ENCODE peak calls at places on chromosome 15, in five cellular contexts. D is tibial artery; S is Caco-2; I is amniotic stem cell; W is activated CD4-positive, alpha-beta T cell treated with anti-CD3 and anti-CD28 coated beads, Interleukin-2, amount 50 U/mL, for 48 hours. Z is an unnamed sample.

GRCh38 chr15:79028411-79028964 is 62.1 kb downstream of the RASGRF1 start:
- DNase-seq in D (no peak), I (no peak), S (peak), W (peak), Z (peak)

GRCh38 chr15:93382196-93382820 is 293.3 kb upstream of the RGMA start:
- DNase-seq in I (no peak), W (no peak), D (no peak), S (no peak), Z (no peak)

GRCh38 chr15:25967120-25967519 is 104.0 kb upstream of the ATP10A start:
- DNase-seq in W (no peak), S (peak), D (no peak), I (no peak), Z (no peak)

GRCh38 chr15:85367741-85368140 is 12.7 kb upstream of the AKAP13 start:
- DNase-seq in S (no peak), W (no peak), D (no peak), I (no peak), Z (no peak)

GRCh38 chr15:35108453-35108852 is 23.4 kb upstream of the NANOGP8 start:
- DNase-seq in S (no peak), D (no peak), W (no peak), I (no peak), Z (no peak)

GRCh38 chr15:26838742-26839460 is 28.0 kb upstream of the GABRA5 start:
- DNase-seq in S (peak), I (no peak), W (peak), D (no peak), Z (no peak)

GRCh38 chr15:80020731-80021130 is 38.7 kb upstream of the ZFAND6 start:
- DNase-seq in S (no peak), I (no peak), W (no peak), D (no peak), Z (no peak)

GRCh38 chr15:98779463-98780071 is 131.2 kb downstream of the IGF1R start:
- DNase-seq in W (peak), I (peak), D (peak), S (peak), Z (peak)

GRCh38 chr15:72751751-72752455 is 31.7 kb downstream of the ADPGK start:
- DNase-seq in S (no peak), I (no peak), W (no peak), D (no peak), Z (no peak)